ENCODE peak calls at places on chromosomes 3 and 15, in nine cellular contexts. S is dermis blood vessel endothelial cell; Z is MCF 10A; E is T1000; N is effector CD4-positive, alpha-beta T cell; L is SJSA1; Q is activated CD8-positive, alpha-beta memory T cell treated with anti-CD3 and anti-CD28 coated beads, Interleukin-2, amount 50 U/mL, for 48 hours; T is lung microvascular endothelial cell; D is cardiac muscle cell. J is an unnamed sample.

GRCh38 chr3:46695962-46696922 is 2.8 kb upstream of the ALS2CL start:
- DNase-seq in S (peak), Z (peak), E (no peak), N (no peak), L (no peak), Q (no peak), T (peak), D (peak), J (no peak)

GRCh38 chr3:30081904-30082303 is 524.5 kb upstream of the TGFBR2 start:
- DNase-seq in S (no peak), Z (no peak), E (no peak), N (no peak), L (no peak), Q (no peak), T (no peak), D (no peak), J (peak)

GRCh38 chr15:61794276-61794675 is 266.0 kb downstream of the VPS13C start:
- DNase-seq in S (no peak), Z (peak), E (no peak), N (no peak), L (no peak), Q (no peak), T (no peak), D (peak), J (no peak)

GRCh38 chr15:91867581-91868026 is 14.1 kb downstream of the SLCO3A1 start:
- DNase-seq in S (no peak), Z (peak), E (peak), N (no peak), L (no peak), Q (no peak), T (peak), D (peak), J (peak)

GRCh38 chr15:72961326-72961725 is 90.9 kb upstream of the NEO1 start:
- DNase-seq in S (no peak), Z (no peak), E (no peak), N (no peak), L (no peak), Q (no peak), T (no peak), D (no peak), J (no peak)

GRCh38 chr3:13715961-13716360 is 163.9 kb downstream of the WNT7A start:
- DNase-seq in S (no peak), Z (no peak), E (no peak), N (no peak), L (no peak), Q (peak), T (no peak), D (no peak), J (peak)

GRCh38 chr3:27666708-27667107 is 55.4 kb downstream of the EOMES start:
- DNase-seq in S (peak), Z (peak), E (no peak), N (no peak), L (no peak), Q (no peak), T (no peak), D (peak), J (no peak)

GRCh38 chr3:12184541-12184940 is 25.8 kb upstream of the TIMP4 start:
- DNase-seq in S (no peak), Z (no peak), E (no peak), N (no peak), L (no peak), Q (no peak), T (no peak), D (no peak), J (no peak)

GRCh38 chr3:14845180-14845579 is 26.4 kb downstream of the FGD5 start:
- DNase-seq in S (no peak), Z (no peak), E (no peak), N (no peak), L (no peak), Q (no peak), T (no peak), D (no peak), J (no peak)

GRCh38 chr15:73239564-73240208 is 129.1 kb downstream of the HCN4 start:
- DNase-seq in S (peak), Z (peak), E (no peak), N (no peak), L (no peak), Q (no peak), T (no peak), D (no peak), J (no peak)

GRCh38 chr15:45224596-45225217 is 27.3 kb upstream of the SLC28A2 start:
- DNase-seq in S (no peak), Z (no peak), E (no peak), N (no peak), L (no peak), Q (no peak), T (no peak), D (no peak), J (no peak)

GRCh38 chr3:183285828-183286457 is 32.9 kb downstream of the B3GNT5 start:
- DNase-seq in S (peak), Z (peak), E (peak), N (peak), L (peak), Q (peak), T (peak), D (peak), J (peak)

GRCh38 chr3:177689077-177689476 is 491.8 kb upstream of the TBL1XR1 start:
- DNase-seq in S (no peak), Z (no peak), E (no peak), N (no peak), L (no peak), Q (no peak), T (no peak), D (no peak), J (no peak)

GRCh38 chr15:87227846-87228245 is 1028.7 kb downstream of the NTRK3 start:
- DNase-seq in S (no peak), Z (no peak), E (no peak), N (no peak), L (no peak), Q (no peak), T (no peak), D (no peak), J (no peak)

GRCh38 chr3:149342413-149343340 is 9.2 kb upstream of the TM4SF18 start:
- DNase-seq in S (peak), Z (peak), E (no peak), N (no peak), L (peak), Q (no peak), T (peak), D (peak), J (no peak)

J was measured in stomach.